ENCODE peak calls at places on chromosomes 5 and 9, in seven cellular contexts. Y is AG04450, B is transverse colon, V is neural progenitor cell, G is D721Med, S is K562, T is pancreas. Q is an unnamed sample.

GRCh38 chr9:128022886-128023285 is 42.1 kb upstream of the EEIG1 start:
- DNase-seq in T (no peak), V (no peak), B (no peak), G (no peak), S (no peak), Y (no peak), Q (no peak)

GRCh38 chr9:6575324-6575758 is 70.2 kb downstream of the GLDC start:
- DNase-seq in V (no peak), G (no peak), B (peak; percentile 13), Y (no peak), S (no peak), T (no peak), Q (no peak)

GRCh38 chr5:11385251-11385900 is 518.9 kb downstream of the CTNND2 start:
- DNase-seq in T (no peak), S (no peak), B (no peak), Y (no peak), V (peak; percentile 53), G (no peak), Q (no peak)

GRCh38 chr5:102583663-102584062 is 84.9 kb upstream of the SLCO6A1 start:
- DNase-seq in T (no peak), S (peak; percentile 2), V (no peak), B (no peak), Y (no peak), G (no peak), Q (peak; percentile 4)

GRCh38 chr9:77021289-77021927 is 2.0 kb downstream of the FOXB2 start:
- DNase-seq in T (no peak), Y (no peak), V (peak; percentile 62), G (no peak), B (no peak), S (no peak), Q (no peak)

GRCh38 chr5:180116441-180117377 is 45.1 kb upstream of the RNF130 start:
- DNase-seq in B (no peak), S (peak; percentile 21), Y (no peak), V (peak; percentile 37), T (peak; percentile 73), G (no peak), Q (no peak)

GRCh38 chr5:28810751-28811136 is 1772.4 kb upstream of the CDH9 start:
- DNase-seq in B (no peak), T (no peak), G (no peak), V (no peak), Y (no peak), S (peak; percentile 71), Q (no peak)

GRCh38 chr9:129933709-129934586 is 98.7 kb downstream of the USP20 start:
- DNase-seq in V (no peak), S (no peak), Y (no peak), T (no peak), G (no peak), B (no peak), Q (no peak)

GRCh38 chr5:83924171-83924570 is 203.5 kb upstream of the HAPLN1 start:
- DNase-seq in S (no peak), V (no peak), B (no peak), Y (no peak), T (no peak), G (no peak), Q (no peak)

GRCh38 chr5:157068785-157069184 is 9.9 kb upstream of the HAVCR1 start:
- DNase-seq in V (no peak), B (no peak), S (no peak), T (no peak), G (no peak), Y (no peak), Q (no peak)

GRCh38 chr5:157066950-157067349 is 8.0 kb upstream of the HAVCR1 start:
- DNase-seq in S (no peak), G (no peak), B (no peak), V (no peak), T (no peak), Y (no peak), Q (no peak)

GRCh38 chr5:157068339-157068738 is 9.4 kb upstream of the HAVCR1 start:
- DNase-seq in T (no peak), B (no peak), S (no peak), Y (no peak), G (no peak), V (no peak), Q (no peak)

GRCh38 chr5:157072508-157072907 is 13.6 kb upstream of the HAVCR1 start:
- DNase-seq in S (no peak), G (no peak), T (no peak), B (no peak), Y (no peak), V (no peak), Q (no peak)

GRCh38 chr5:157069949-157070348 is 11.0 kb upstream of the HAVCR1 start:
- DNase-seq in Y (no peak), V (no peak), S (no peak), G (no peak), T (no peak), B (no peak), Q (no peak)
- TF ChIP-seq CTCF in Y (no peak), V (no peak), S (no peak), G (no peak), T (no peak), B (no peak), Q (no peak)

GRCh38 chr5:181190711-181191525 is 14.1 kb downstream of the TRIM7 start:
- DNase-seq in S (peak; percentile 75), T (peak; percentile 78), Y (no peak), G (no peak), V (peak; percentile 80), B (peak; percentile 57), Q (no peak)
- TF ChIP-seq CTCF in S (no peak), T (no peak), Y (peak; percentile 14), G (peak; percentile 17), V (peak; percentile 33), B (peak; percentile 22), Q (peak; percentile 10)

GRCh38 chr9:16133556-16134227 is 580.8 kb downstream of the CCDC171 start:
- DNase-seq in V (peak; percentile 90), G (peak; percentile 47), B (peak; percentile 20), S (peak; percentile 52), Y (no peak), T (no peak), Q (no peak)
- TF ChIP-seq CTCF in V (peak; percentile 78), G (peak; percentile 70), B (peak; percentile 43), S (peak; percentile 57), Y (peak; percentile 57), T (peak; percentile 62), Q (peak; percentile 48)

GRCh38 chr5:45774528-45774927 is 78.3 kb upstream of the HCN1 start:
- DNase-seq in S (no peak), V (no peak), G (no peak), Y (no peak), T (no peak), B (no peak), Q (no peak)
- TF ChIP-seq CTCF in S (no peak), V (peak; percentile 49), G (peak; percentile 21), Y (no peak), T (no peak), B (no peak), Q (no peak)

DNA sequence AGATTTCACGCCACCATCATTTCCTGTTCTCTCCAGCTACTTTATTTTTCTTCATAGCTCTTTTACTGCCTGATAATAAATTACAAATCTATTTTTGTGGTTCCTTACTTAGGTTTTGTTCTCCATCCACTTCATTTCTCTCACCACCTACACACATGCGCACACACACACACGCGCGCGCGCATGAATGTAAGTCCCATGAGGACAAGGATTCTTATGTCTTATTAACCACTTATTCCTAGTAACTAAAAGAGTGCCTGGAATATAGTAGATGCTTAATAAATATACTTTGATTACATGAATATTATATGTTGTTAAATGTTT is 116.5 kb downstream of the TRPM6 start:
- DNase-seq in Y (no peak), B (no peak), V (no peak), T (no peak), S (no peak), G (no peak), Q (no peak)
- TF ChIP-seq CTCF in Y (no peak), B (no peak), V (no peak), T (no peak), S (peak; percentile 4), G (no peak), Q (no peak)

DNA sequence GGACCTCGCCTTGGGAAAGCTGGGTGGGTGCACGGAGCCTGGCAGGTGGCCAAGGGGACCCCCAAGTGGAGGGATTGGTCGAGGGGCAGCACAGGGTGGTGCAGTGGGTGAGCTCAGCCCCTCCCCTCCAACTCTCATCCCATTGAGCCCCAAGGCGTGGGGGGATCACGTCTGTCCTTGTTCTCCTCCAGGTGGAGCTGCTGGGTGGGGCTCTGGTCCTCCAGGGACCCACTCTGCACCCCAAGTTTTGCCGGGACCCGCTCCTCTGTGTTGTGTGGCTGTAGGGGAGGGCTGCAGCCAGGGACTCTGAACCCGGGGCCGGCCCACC is 3.6 kb upstream of the FUT7 start:
- DNase-seq in B (no peak), T (no peak), S (no peak), G (no peak), V (no peak), Y (no peak), Q (no peak)
- TF ChIP-seq CTCF in B (no peak), T (no peak), S (peak; percentile 22), G (no peak), V (no peak), Y (no peak), Q (no peak)

GRCh38 chr5:141369994-141370848 is at the start of gene PCDHGB3:
- DNase-seq in Y (no peak), S (peak; percentile 56), V (no peak), B (peak; percentile 21), T (no peak), G (no peak), Q (no peak)
- TF ChIP-seq CTCF in Y (peak; percentile 48), S (peak; percentile 67), V (no peak), B (no peak), T (no peak), G (no peak), Q (peak; percentile 50)

GRCh38 chr9:113519401-113520108 is 56.0 kb downstream of the RGS3 start:
- DNase-seq in T (no peak), V (no peak), S (no peak), B (peak; percentile 54), G (no peak), Y (no peak), Q (no peak)
- TF ChIP-seq CTCF in T (no peak), V (no peak), S (no peak), B (no peak), G (no peak), Y (no peak), Q (no peak)

DNA sequence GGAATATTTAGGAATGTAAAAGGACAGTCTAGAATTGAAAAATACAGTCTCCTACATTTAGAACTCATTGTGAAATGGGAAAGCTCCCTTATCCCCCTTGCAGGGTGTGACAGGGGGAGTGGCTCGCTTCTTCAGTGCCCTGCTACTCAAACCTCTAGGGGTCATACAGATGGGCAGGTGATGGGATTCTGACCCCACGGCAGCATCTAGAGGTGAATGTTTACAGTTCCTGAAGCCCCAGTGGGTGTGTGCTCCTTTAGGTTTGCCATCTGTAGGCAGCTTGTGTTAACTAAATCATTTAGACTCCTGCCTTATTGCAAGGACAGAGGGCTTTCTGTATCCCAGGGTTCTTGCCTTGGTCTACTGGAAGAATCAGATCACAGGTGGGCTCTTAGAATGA is 271.0 kb upstream of the MPDZ start:
- DNase-seq in V (no peak), B (no peak), G (no peak), T (no peak), S (no peak), Y (no peak), Q (no peak)
- TF ChIP-seq CTCF in V (no peak), B (no peak), G (no peak), T (no peak), S (no peak), Y (no peak), Q (no peak)